ENCODE peak calls at places on chromosomes 13 and 19, in eight cellular contexts. V is K562, K is endothelial cell of umbilical vein, C is H1, E is SK-N-SH, S is HCT116, D is HepG2, B is GM12878. T is an unnamed sample.

GRCh38 chr19:34017024-34017423 is 155.3 kb upstream of the LSM14A start:
- DNase-seq in V (no peak), K (no peak), C (no peak), E (no peak), S (peak; percentile 8), D (no peak), B (no peak), T (no peak)

GRCh38 chr13:24630851-24631341 is 49.3 kb upstream of the ATP12A start:
- DNase-seq in V (peak; percentile 35), K (no peak), C (no peak), E (no peak), S (peak; percentile 3), D (no peak), B (no peak), T (no peak)

GRCh38 chr19:17468302-17469091 is 1.8 kb upstream of the SLC27A1 start:
- DNase-seq in V (no peak), K (no peak), C (no peak), E (no peak), S (no peak), D (no peak), B (no peak), T (no peak)

GRCh38 chr13:51257187-51257586 is 35.0 kb downstream of the FAM124A start:
- DNase-seq in V (peak; percentile 8), K (no peak), C (no peak), E (no peak), S (no peak), D (no peak), B (no peak), T (no peak)

GRCh38 chr19:54035215-54036178 is 28.2 kb downstream of the VSTM1 start:
- DNase-seq in V (peak; percentile 1), K (peak; percentile 86), C (no peak), E (no peak), S (no peak), D (no peak), B (no peak), T (no peak)

GRCh38 chr13:51318876-51319275 is 20.6 kb upstream of the SERPINE3 start:
- DNase-seq in V (no peak), K (no peak), C (no peak), E (no peak), S (no peak), D (no peak), B (no peak), T (no peak)

GRCh38 chr19:1155352-1156304 is 18.4 kb downstream of the SBNO2 start:
- DNase-seq in V (no peak), K (no peak), C (no peak), E (no peak), S (no peak), D (no peak), B (no peak), T (no peak)

GRCh38 chr13:93298741-93299140 is 72.1 kb downstream of the GPC6 start:
- DNase-seq in V (no peak), K (no peak), C (no peak), E (no peak), S (no peak), D (no peak), B (no peak), T (no peak)

GRCh38 chr13:20353973-20354372 is 121.9 kb upstream of the GJB6 start:
- DNase-seq in V (no peak), K (no peak), C (no peak), E (no peak), S (no peak), D (no peak), B (no peak), T (no peak)

GRCh38 chr19:54609356-54609791 is 15.9 kb downstream of the LILRA1 start:
- DNase-seq in V (no peak), K (no peak), C (no peak), E (no peak), S (no peak), D (no peak), B (no peak), T (no peak)

GRCh38 chr19:49916839-49917733 is 11.9 kb upstream of the ATF5 start:
- DNase-seq in V (no peak), K (no peak), C (no peak), E (no peak), S (no peak), D (no peak), B (no peak), T (no peak)

GRCh38 chr13:36031490-36031889 is 99.7 kb downstream of the DCLK1 start:
- DNase-seq in V (no peak), K (no peak), C (no peak), E (no peak), S (no peak), D (no peak), B (no peak), T (peak; percentile 12)

DNA sequence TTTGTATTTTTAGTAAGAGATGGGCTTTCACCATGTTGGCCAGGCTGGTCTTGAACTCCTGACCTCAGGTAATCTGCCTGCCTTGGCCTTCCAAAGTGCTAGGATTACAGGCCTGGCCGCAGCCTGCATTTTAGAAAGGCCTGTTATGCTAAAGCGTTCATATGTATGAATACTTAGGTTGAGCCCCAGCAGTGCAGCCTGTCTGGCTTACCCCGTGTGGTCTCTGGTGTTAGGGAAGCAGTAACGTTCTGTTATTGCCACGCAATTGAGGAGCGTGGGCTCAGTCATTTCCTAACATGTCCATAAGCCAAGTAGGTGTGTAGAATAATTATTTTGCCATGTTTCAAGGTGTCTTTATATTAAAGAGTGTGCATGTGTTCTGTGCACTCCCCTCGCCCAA is 14.3 kb downstream of the HNRNPM start:
- DNase-seq in V (no peak), K (no peak), C (no peak), E (no peak), S (no peak), D (no peak), B (no peak), T (no peak)
- H3K27ac ChIP-seq in V (no peak overlapping the region), K (peak overlapping the region; percentile 20), C (no peak overlapping the region), E (peak overlapping the region; percentile 43), S (no peak overlapping the region), D (no peak overlapping the region), B (no peak overlapping the region), T (peak overlapping the region; percentile 80)

GRCh38 chr13:49220856-49221614 is 897 bp downstream of the MLNR start:
- DNase-seq in V (no peak), K (no peak), C (peak; percentile 73), E (peak; percentile 69), S (no peak), D (no peak), B (no peak), T (no peak)

GRCh38 chr13:49219647-49220034 is 497 bp upstream of the MLNR start:
- DNase-seq in V (no peak), K (peak; percentile 15), C (no peak), E (no peak), S (no peak), D (peak; percentile 43), B (no peak), T (no peak)

GRCh38 chr13:49226613-49227012 is 6.5 kb downstream of the MLNR start:
- DNase-seq in V (no peak), K (no peak), C (no peak), E (no peak), S (no peak), D (no peak), B (no peak), T (no peak)

GRCh38 chr13:49220035-49220855 is at the start of gene MLNR:
- DNase-seq in V (peak; percentile 32), K (peak; percentile 14), C (peak; percentile 81), E (peak; percentile 86), S (no peak), D (peak; percentile 39), B (no peak), T (no peak)

DNA sequence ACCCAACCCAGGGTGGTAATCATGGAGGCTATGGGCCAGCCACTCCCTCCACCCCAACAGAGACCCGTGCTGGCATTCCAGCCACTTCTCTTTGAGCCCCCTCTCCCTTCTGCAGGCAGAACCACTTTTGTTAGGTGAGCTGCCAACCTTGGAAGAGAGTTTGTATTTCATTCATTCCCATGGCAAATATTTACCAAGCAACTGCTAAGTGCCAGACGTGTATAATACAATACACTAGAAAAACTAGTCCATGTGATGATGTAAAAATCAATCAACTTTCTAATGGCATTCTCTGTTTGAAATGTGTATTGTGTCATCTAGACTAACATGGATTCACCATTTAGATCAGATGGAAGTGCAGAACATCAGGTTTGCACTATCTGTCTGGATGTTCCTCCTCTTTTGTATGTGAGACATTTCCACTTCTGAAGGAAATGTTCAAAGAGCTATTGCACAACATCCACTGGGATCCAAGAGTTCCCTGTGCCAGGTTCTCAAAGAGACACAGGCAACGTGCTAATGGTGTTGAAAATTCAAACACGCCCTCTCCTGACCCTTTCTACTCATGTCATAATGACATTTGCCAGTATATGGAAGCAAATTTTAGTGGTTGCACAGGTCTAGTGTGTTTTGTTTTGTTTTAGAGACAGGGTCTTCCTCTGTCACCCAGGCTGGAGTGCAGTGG is 5.4 kb downstream of the MLNR start:
- DNase-seq in V (no peak), K (no peak), C (no peak), E (no peak), S (no peak), D (peak; percentile 29), B (no peak), T (no peak)
- TF ChIP-seq POLR2AphosphoS5 in V (no peak), K (no peak), C (no peak), E (no peak), S (no peak), D (no peak), B (no peak), T (no peak)

GRCh38 chr19:6062274-6062673 is 48.0 kb downstream of the RFX2 start:
- DNase-seq in V (no peak), K (peak; percentile 99), C (no peak), E (no peak), S (no peak), D (no peak), B (no peak), T (no peak)

GRCh38 chr19:6059996-6060599 is 50.2 kb downstream of the RFX2 start:
- DNase-seq in V (no peak), K (no peak), C (no peak), E (no peak), S (no peak), D (no peak), B (no peak), T (no peak)

GRCh38 chr19:6060600-6061391 is 49.5 kb downstream of the RFX2 start:
- DNase-seq in V (peak; percentile 94), K (peak; percentile 61), C (no peak), E (peak; percentile 78), S (no peak), D (no peak), B (no peak), T (no peak)

GRCh38 chr19:6062961-6063575 is 47.2 kb downstream of the RFX2 start:
- DNase-seq in V (no peak), K (no peak), C (no peak), E (no peak), S (no peak), D (no peak), B (no peak), T (no peak)

GRCh38 chr19:6061420-6062130 is 48.7 kb downstream of the RFX2 start:
- DNase-seq in V (peak; percentile 32), K (peak; percentile 31), C (no peak), E (no peak), S (no peak), D (no peak), B (no peak), T (no peak)
- H3K9ac ChIP-seq in V (peak overlapping the region; percentile 60), K (peak overlapping the region; percentile 91), C (no peak overlapping the region), E (peak overlapping the region; percentile 74), S (peak overlapping the region; percentile 29), D (no peak overlapping the region), B (no peak overlapping the region), T (no peak overlapping the region)

DNA sequence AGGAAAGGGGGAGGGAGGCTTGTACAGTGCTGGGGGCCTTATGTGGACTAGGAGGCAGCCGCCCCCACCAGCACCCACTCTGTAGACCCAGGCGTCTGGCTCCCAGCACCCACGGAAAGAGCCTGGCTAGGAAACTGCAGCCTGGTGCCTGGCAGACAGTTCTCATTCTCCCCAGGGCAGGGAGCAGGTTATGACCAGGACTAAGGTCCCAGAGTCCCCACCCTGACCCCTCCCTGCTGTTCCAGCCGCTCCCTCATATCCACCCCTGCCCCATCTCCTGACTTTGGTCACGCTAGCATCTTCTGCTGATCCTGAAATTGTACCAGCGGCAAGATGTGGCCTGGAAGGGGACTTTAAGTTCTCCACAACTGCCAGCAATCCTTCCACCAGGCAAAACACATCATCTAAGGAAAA is at the start of gene FXYD3:
- DNase-seq in V (no peak), K (no peak), C (no peak), E (no peak), S (no peak), D (no peak), B (no peak), T (no peak)
- H3K27ac ChIP-seq in V (no peak within 1 kb of the TSS), K (no peak within 1 kb of the TSS), C (no peak within 1 kb of the TSS), E (no peak within 1 kb of the TSS), S (peak within 1 kb of the TSS; percentile 25), D (no peak within 1 kb of the TSS), B (no peak within 1 kb of the TSS), T (no peak within 1 kb of the TSS)

T was measured in SK-N-MC.